ENCODE peak calls at places on chromosomes 7 and 10, in five cellular contexts. One of them, this sample, is unnamed.
A peak's percentile ranks its signal among the peaks of the same experiment; 100 is the strongest.

GRCh38 chr7:142188846-142189245 is 69.0 kb downstream of the PRSS58 start:
- DNase-seq in psoas muscle: no peak
- DNase-seq in upper lobe of right lung: no peak
- DNase-seq in osteocyte: no peak
- DNase-seq in fibroblast of pulmonary artery: no peak
- DNase-seq in this sample: no peak

GRCh38 chr10:126839094-126839761 is 66.0 kb upstream of the DOCK1 start:
- DNase-seq in upper lobe of right lung: no peak
- DNase-seq in osteocyte: peak; percentile 75
- DNase-seq in fibroblast of pulmonary artery: no peak
- DNase-seq in psoas muscle: no peak
- DNase-seq in this sample: no peak

GRCh38 chr7:116212859-116213258 is 2.5 kb downstream of the TES start:
- DNase-seq in osteocyte: no peak
- DNase-seq in psoas muscle: no peak
- DNase-seq in fibroblast of pulmonary artery: peak; percentile 72
- DNase-seq in upper lobe of right lung: no peak
- DNase-seq in this sample: no peak

GRCh38 chr10:96495544-96495943 is 18.2 kb downstream of the TLL2 start:
- DNase-seq in osteocyte: peak; percentile 48
- DNase-seq in fibroblast of pulmonary artery: no peak
- DNase-seq in upper lobe of right lung: no peak
- DNase-seq in psoas muscle: no peak
- DNase-seq in this sample: no peak

GRCh38 chr7:116316838-116317612 is 106.7 kb downstream of the TES start:
- DNase-seq in osteocyte: no peak
- DNase-seq in fibroblast of pulmonary artery: peak; percentile 98
- DNase-seq in upper lobe of right lung: no peak
- DNase-seq in psoas muscle: peak; percentile 16
- DNase-seq in this sample: peak; percentile 28

GRCh38 chr10:10053051-10053450 is 964.6 kb upstream of the CELF2 start:
- DNase-seq in upper lobe of right lung: no peak
- DNase-seq in psoas muscle: no peak
- DNase-seq in fibroblast of pulmonary artery: no peak
- DNase-seq in osteocyte: no peak
- DNase-seq in this sample: no peak

GRCh38 chr10:87054373-87055295 is 34.5 kb downstream of the FAM25A start:
- DNase-seq in upper lobe of right lung: no peak
- DNase-seq in osteocyte: no peak
- DNase-seq in fibroblast of pulmonary artery: peak; percentile 61
- DNase-seq in psoas muscle: no peak
- DNase-seq in this sample: no peak

GRCh38 chr7:48090095-48090805 is 1.2 kb downstream of the UPP1 start:
- DNase-seq in psoas muscle: peak; percentile 44
- DNase-seq in fibroblast of pulmonary artery: peak; percentile 51
- DNase-seq in osteocyte: peak; percentile 83
- DNase-seq in upper lobe of right lung: peak; percentile 82
- DNase-seq in this sample: no peak

GRCh38 chr7:113392421-113392820 is 274.1 kb upstream of the SMIM30 start:
- DNase-seq in osteocyte: no peak
- DNase-seq in psoas muscle: no peak
- DNase-seq in upper lobe of right lung: no peak
- DNase-seq in fibroblast of pulmonary artery: no peak
- DNase-seq in this sample: no peak

GRCh38 chr10:44012921-44013320 is 364.2 kb upstream of the ZNF32 start:
- DNase-seq in fibroblast of pulmonary artery: no peak
- DNase-seq in osteocyte: no peak
- DNase-seq in psoas muscle: no peak
- DNase-seq in upper lobe of right lung: no peak
- DNase-seq in this sample: no peak

GRCh38 chr10:46240684-46241565 is 45.9 kb upstream of the ANTXRL start:
- DNase-seq in upper lobe of right lung: peak; percentile 31
- DNase-seq in fibroblast of pulmonary artery: no peak
- DNase-seq in osteocyte: peak; percentile 68
- DNase-seq in psoas muscle: no peak
- DNase-seq in this sample: no peak

GRCh38 chr7:28407643-28408042 is 4.7 kb upstream of the CREB5 start:
- DNase-seq in psoas muscle: no peak
- DNase-seq in fibroblast of pulmonary artery: peak; percentile 65
- DNase-seq in upper lobe of right lung: no peak
- DNase-seq in osteocyte: no peak
- DNase-seq in this sample: peak; percentile 11

GRCh38 chr7:93601363-93601762 is 26.8 kb upstream of the CALCR start:
- DNase-seq in upper lobe of right lung: no peak
- DNase-seq in osteocyte: no peak
- DNase-seq in fibroblast of pulmonary artery: no peak
- DNase-seq in psoas muscle: no peak
- DNase-seq in this sample: no peak

GRCh38 chr10:69732147-69732825 is 69.4 kb upstream of the COL13A1 start:
- DNase-seq in fibroblast of pulmonary artery: no peak
- DNase-seq in osteocyte: no peak
- DNase-seq in upper lobe of right lung: peak; percentile 58
- DNase-seq in psoas muscle: peak; percentile 37
- DNase-seq in this sample: no peak

GRCh38 chr7:17070117-17070750 is 188.5 kb upstream of the AGR3 start:
- DNase-seq in osteocyte: no peak
- DNase-seq in fibroblast of pulmonary artery: peak; percentile 34
- DNase-seq in psoas muscle: no peak
- DNase-seq in upper lobe of right lung: no peak
- DNase-seq in this sample: peak; percentile 10

GRCh38 chr10:101616415-101617101 is 28.4 kb downstream of the DPCD start:
- DNase-seq in osteocyte: no peak
- DNase-seq in fibroblast of pulmonary artery: no peak
- DNase-seq in psoas muscle: no peak
- DNase-seq in upper lobe of right lung: no peak
- DNase-seq in this sample: no peak

GRCh38 chr7:84647797-84648762 is 453.5 kb upstream of the SEMA3A start:
- DNase-seq in fibroblast of pulmonary artery: peak; percentile 86
- DNase-seq in psoas muscle: no peak
- DNase-seq in upper lobe of right lung: no peak
- DNase-seq in osteocyte: no peak
- DNase-seq in this sample: no peak

GRCh38 chr10:120480848-120481247 is 23.8 kb downstream of the PLPP4 start:
- DNase-seq in psoas muscle: no peak
- DNase-seq in upper lobe of right lung: no peak
- DNase-seq in fibroblast of pulmonary artery: no peak
- DNase-seq in osteocyte: peak; percentile 44
- DNase-seq in this sample: no peak

GRCh38 chr10:34727595-34728033 is 87.5 kb downstream of the PARD3 start:
- DNase-seq in fibroblast of pulmonary artery: peak; percentile 43
- DNase-seq in psoas muscle: no peak
- DNase-seq in osteocyte: no peak
- DNase-seq in upper lobe of right lung: peak; percentile 68
- DNase-seq in this sample: no peak

GRCh38 chr10:93299606-93300353 is 182.4 kb downstream of the MYOF start:
- DNase-seq in psoas muscle: no peak
- DNase-seq in upper lobe of right lung: no peak
- DNase-seq in fibroblast of pulmonary artery: no peak
- DNase-seq in osteocyte: no peak
- DNase-seq in this sample: no peak

GRCh38 chr10:49023752-49024151 is 84.1 kb upstream of the LRRC18 start:
- DNase-seq in fibroblast of pulmonary artery: peak; percentile 10
- DNase-seq in psoas muscle: no peak
- DNase-seq in upper lobe of right lung: no peak
- DNase-seq in osteocyte: no peak
- DNase-seq in this sample: no peak

GRCh38 chr7:40019558-40019957 is 69.5 kb downstream of the CDK13 start:
- DNase-seq in fibroblast of pulmonary artery: no peak
- DNase-seq in upper lobe of right lung: no peak
- DNase-seq in psoas muscle: no peak
- DNase-seq in osteocyte: no peak
- DNase-seq in this sample: no peak

GRCh38 chr7:64879097-64879730 is 23.9 kb upstream of the ZNF273 start:
- DNase-seq in fibroblast of pulmonary artery: no peak
- DNase-seq in upper lobe of right lung: no peak
- DNase-seq in psoas muscle: no peak
- DNase-seq in osteocyte: peak; percentile 72
- DNase-seq in this sample: peak; percentile 7

GRCh38 chr7:55977831-55978230 is 13.4 kb downstream of the NIPSNAP2 start:
- DNase-seq in psoas muscle: no peak
- DNase-seq in upper lobe of right lung: no peak
- DNase-seq in osteocyte: no peak
- DNase-seq in fibroblast of pulmonary artery: peak; percentile 72
- DNase-seq in this sample: no peak

GRCh38 chr7:107179326-107180163 is 10.7 kb downstream of the HBP1 start:
- DNase-seq in upper lobe of right lung: no peak
- DNase-seq in psoas muscle: no peak
- DNase-seq in osteocyte: no peak
- DNase-seq in fibroblast of pulmonary artery: peak; percentile 31
- DNase-seq in this sample: no peak

GRCh38 chr10:33341638-33342037 is 7.2 kb upstream of the NRP1 start:
- DNase-seq in osteocyte: no peak
- DNase-seq in fibroblast of pulmonary artery: peak; percentile 26
- DNase-seq in psoas muscle: no peak
- DNase-seq in upper lobe of right lung: no peak
- DNase-seq in this sample: no peak

GRCh38 chr7:158617737-158618128 is 30.1 kb upstream of the PTPRN2 start:
- DNase-seq in osteocyte: no peak
- DNase-seq in fibroblast of pulmonary artery: peak; percentile 25
- DNase-seq in psoas muscle: no peak
- DNase-seq in upper lobe of right lung: no peak
- DNase-seq in this sample: no peak

GRCh38 chr7:137986252-137987010 is 15.5 kb downstream of the CREB3L2 start:
- DNase-seq in osteocyte: no peak
- DNase-seq in psoas muscle: no peak
- DNase-seq in upper lobe of right lung: no peak
- DNase-seq in fibroblast of pulmonary artery: peak; percentile 92
- DNase-seq in this sample: peak; percentile 20

GRCh38 chr7:53351681-53352080 is 316.2 kb downstream of the POM121L12 start:
- DNase-seq in psoas muscle: no peak
- DNase-seq in upper lobe of right lung: no peak
- DNase-seq in fibroblast of pulmonary artery: no peak
- DNase-seq in osteocyte: no peak
- DNase-seq in this sample: no peak

GRCh38 chr7:137932881-137933269 is 69.0 kb downstream of the CREB3L2 start:
- DNase-seq in psoas muscle: no peak
- DNase-seq in upper lobe of right lung: no peak
- DNase-seq in fibroblast of pulmonary artery: peak; percentile 49
- DNase-seq in osteocyte: no peak
- DNase-seq in this sample: no peak

GRCh38 chr10:18540195-18540594 is 111.2 kb downstream of the NSUN6 start:
- DNase-seq in psoas muscle: no peak
- DNase-seq in upper lobe of right lung: no peak
- DNase-seq in fibroblast of pulmonary artery: no peak
- DNase-seq in osteocyte: no peak
- DNase-seq in this sample: no peak

DNA sequence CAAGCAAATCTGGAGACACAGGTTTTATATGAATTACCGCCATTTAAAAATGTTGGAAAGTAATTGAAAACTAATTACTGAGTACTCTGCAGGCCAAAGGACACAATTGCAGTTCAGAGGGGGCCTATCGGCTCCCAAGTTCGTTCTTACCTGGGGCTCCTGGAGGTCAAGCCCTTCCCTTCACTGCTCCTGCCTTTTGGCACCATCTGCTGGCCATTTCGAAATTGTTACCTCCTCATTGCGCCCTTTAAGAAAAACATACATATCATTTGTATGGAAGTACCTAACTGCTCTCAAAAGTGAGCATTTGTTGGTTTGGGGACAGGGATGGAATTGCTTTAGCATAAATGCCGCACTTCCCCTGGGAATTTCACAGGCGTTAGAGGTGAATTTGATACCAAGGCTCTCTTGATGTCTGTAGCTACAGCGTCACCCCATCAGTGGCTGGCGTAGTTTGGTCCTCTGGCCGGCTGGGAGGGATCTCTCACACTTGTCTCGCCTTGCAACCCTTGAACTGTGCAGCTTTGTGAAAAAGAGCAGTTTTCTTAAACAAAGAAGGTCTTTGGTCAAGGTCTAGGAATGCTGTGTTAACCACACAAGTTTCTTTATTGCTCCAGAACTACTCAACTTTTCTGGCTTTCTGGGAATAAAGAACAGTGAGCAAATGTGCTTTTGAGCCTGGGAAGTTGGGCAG is 219.9 kb downstream of the ARHGAP21 start:
- DNase-seq in psoas muscle: no peak
- DNase-seq in osteocyte: no peak
- DNase-seq in fibroblast of pulmonary artery: peak; percentile 55
- DNase-seq in upper lobe of right lung: no peak
- DNase-seq in this sample: peak; percentile 42
- TF ChIP-seq CTCF in psoas muscle: peak; percentile 49
- TF ChIP-seq CTCF in osteocyte: peak; percentile 82
- TF ChIP-seq CTCF in fibroblast of pulmonary artery: peak; percentile 66
- TF ChIP-seq CTCF in upper lobe of right lung: peak; percentile 50
- TF ChIP-seq CTCF in this sample: peak; percentile 38

GRCh38 chr7:111853231-111853990 is 291.1 kb upstream of the IMMP2L start:
- DNase-seq in osteocyte: no peak
- DNase-seq in psoas muscle: no peak
- DNase-seq in fibroblast of pulmonary artery: peak; percentile 32
- DNase-seq in upper lobe of right lung: no peak
- DNase-seq in this sample: no peak
- TF ChIP-seq CTCF in osteocyte: peak; percentile 29
- TF ChIP-seq CTCF in psoas muscle: no peak
- TF ChIP-seq CTCF in fibroblast of pulmonary artery: peak; percentile 27
- TF ChIP-seq CTCF in upper lobe of right lung: no peak
- TF ChIP-seq CTCF in this sample: no peak

GRCh38 chr10:104427983-104428382 is 74.3 kb downstream of the CFAP58 start:
- DNase-seq in osteocyte: no peak
- DNase-seq in psoas muscle: no peak
- DNase-seq in upper lobe of right lung: no peak
- DNase-seq in fibroblast of pulmonary artery: no peak
- DNase-seq in this sample: no peak
- TF ChIP-seq CTCF in osteocyte: no peak
- TF ChIP-seq CTCF in psoas muscle: no peak
- TF ChIP-seq CTCF in upper lobe of right lung: no peak
- TF ChIP-seq CTCF in fibroblast of pulmonary artery: no peak
- TF ChIP-seq CTCF in this sample: no peak

GRCh38 chr7:73338321-73338720 is 10.4 kb downstream of the FKBP6 start:
- DNase-seq in fibroblast of pulmonary artery: peak; percentile 83
- DNase-seq in psoas muscle: no peak
- DNase-seq in osteocyte: no peak
- DNase-seq in upper lobe of right lung: no peak
- DNase-seq in this sample: no peak

GRCh38 chr7:73342645-73343044 is 14.7 kb downstream of the FKBP6 start:
- DNase-seq in psoas muscle: no peak
- DNase-seq in fibroblast of pulmonary artery: peak; percentile 78
- DNase-seq in osteocyte: no peak
- DNase-seq in upper lobe of right lung: no peak
- DNase-seq in this sample: no peak

GRCh38 chr7:73341877-73342276 is 13.9 kb downstream of the FKBP6 start:
- DNase-seq in osteocyte: no peak
- DNase-seq in psoas muscle: no peak
- DNase-seq in fibroblast of pulmonary artery: peak; percentile 78
- DNase-seq in upper lobe of right lung: no peak
- DNase-seq in this sample: no peak

GRCh38 chr7:73343671-73344380 is 15.9 kb downstream of the FKBP6 start:
- DNase-seq in upper lobe of right lung: no peak
- DNase-seq in fibroblast of pulmonary artery: no peak
- DNase-seq in psoas muscle: no peak
- DNase-seq in osteocyte: no peak
- DNase-seq in this sample: no peak

DNA sequence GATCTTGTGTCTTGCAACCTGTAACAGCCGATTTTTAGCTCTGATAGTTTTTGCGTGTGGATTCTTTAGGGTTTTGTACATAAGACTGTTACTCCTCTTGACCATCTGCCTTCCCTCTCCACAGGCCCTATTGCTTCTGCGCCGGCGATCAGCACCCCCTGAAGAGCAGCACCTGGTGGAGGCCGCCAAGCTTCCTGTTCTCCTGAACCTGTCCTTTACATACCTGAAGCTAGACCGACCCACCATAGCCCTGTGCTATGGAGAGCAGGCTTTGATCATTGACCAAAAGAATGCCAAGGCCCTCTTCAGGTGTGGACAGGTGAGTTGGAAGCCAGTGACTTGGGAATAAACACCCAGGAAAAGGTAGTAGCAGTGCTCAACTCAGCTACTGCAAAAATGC is 12.6 kb downstream of the FKBP6 start:
- DNase-seq in upper lobe of right lung: no peak
- DNase-seq in osteocyte: no peak
- DNase-seq in fibroblast of pulmonary artery: no peak
- DNase-seq in psoas muscle: no peak
- DNase-seq in this sample: no peak
- TF ChIP-seq CTCF in upper lobe of right lung: no peak
- TF ChIP-seq CTCF in osteocyte: no peak
- TF ChIP-seq CTCF in fibroblast of pulmonary artery: no peak
- TF ChIP-seq CTCF in psoas muscle: no peak
- TF ChIP-seq CTCF in this sample: no peak

This sample was measured in GM20000.